ENCODE peak calls at places on chromosome 22, in ten cellular contexts. E is stimulated activated CD4-positive, alpha-beta T cell treated with anti-CD3 and anti-CD28 coated beads, Interleukin-15, amount 100 ng/mL, for 24 hours; C is B cell; Z is HEK293T; M is lower leg skin; F is hepatic stellate cell; I is NB4; W is GM19239; K is BE2C; J is NCI-H1105 treated with DMSO at 0.1 percent for 48 hours. V is an unnamed sample.

GRCh38 chr22:17829691-17830040 is 55.4 kb upstream of the BID start:
- DNase-seq in E (no peak), C (no peak), Z (no peak), M (no peak), F (peak; percentile 29), I (no peak), W (no peak), K (no peak), J (no peak), V (no peak)

GRCh38 chr22:27876684-27877083 is 42.4 kb downstream of the PITPNB start:
- DNase-seq in E (no peak), C (no peak), Z (no peak), M (no peak), F (no peak), I (no peak), W (no peak), K (no peak), J (peak; percentile 30), V (no peak)

GRCh38 chr22:41256898-41257260 is 16.1 kb upstream of the CHADL start:
- DNase-seq in E (no peak), C (no peak), Z (no peak), M (no peak), F (no peak), I (no peak), W (no peak), K (no peak), J (no peak), V (no peak)

GRCh38 chr22:50072714-50073538 is 12.3 kb downstream of the MLC1 start:
- DNase-seq in E (no peak), C (peak; percentile 41), Z (no peak), M (no peak), F (no peak), I (no peak), W (no peak), K (no peak), J (no peak), V (no peak)

GRCh38 chr22:26524870-26525269 is 12.6 kb upstream of the TFIP11 start:
- DNase-seq in E (no peak), C (no peak), Z (no peak), M (no peak), F (no peak), I (no peak), W (no peak), K (no peak), J (no peak), V (no peak)

GRCh38 chr22:26672060-26672471 is 14.7 kb downstream of the MIAT start:
- DNase-seq in E (peak; percentile 21), C (no peak), Z (no peak), M (peak; percentile 87), F (no peak), I (no peak), W (no peak), K (no peak), J (no peak), V (no peak)

GRCh38 chr22:46004105-46004866 is 27.3 kb upstream of the WNT7B start:
- DNase-seq in E (no peak), C (no peak), Z (no peak), M (no peak), F (no peak), I (peak; percentile 74), W (no peak), K (no peak), J (no peak), V (no peak)

GRCh38 chr22:29144786-29145160 is 60.9 kb upstream of the EMID1 start:
- DNase-seq in E (no peak), C (no peak), Z (no peak), M (peak; percentile 84), F (no peak), I (no peak), W (no peak), K (no peak), J (no peak), V (no peak)

GRCh38 chr22:26740253-26740652 is 82.9 kb downstream of the MIAT start:
- DNase-seq in E (no peak), C (no peak), Z (no peak), M (no peak), F (no peak), I (peak; percentile 34), W (no peak), K (no peak), J (no peak), V (no peak)

GRCh38 chr22:27776410-27776958 is 25.1 kb downstream of the MN1 start:
- DNase-seq in E (no peak), C (no peak), Z (no peak), M (no peak), F (no peak), I (no peak), W (no peak), K (no peak), J (no peak), V (no peak)

GRCh38 chr22:17483670-17484372 is 79.5 kb upstream of the SLC25A18 start:
- DNase-seq in E (no peak), C (no peak), Z (no peak), M (peak; percentile 8), F (no peak), I (peak; percentile 38), W (no peak), K (no peak), J (no peak), V (no peak)

GRCh38 chr22:22881116-22882032 is 6.2 kb upstream of the IGLL5 start:
- DNase-seq in E (no peak), C (no peak), Z (no peak), M (peak; percentile 52), F (no peak), I (no peak), W (no peak), K (peak; percentile 63), J (no peak), V (no peak)

GRCh38 chr22:44026630-44027511 is 2.8 kb downstream of the PARVB start:
- DNase-seq in E (peak; percentile 80), C (peak; percentile 90), Z (no peak), M (peak; percentile 97), F (peak; percentile 66), I (peak; percentile 91), W (peak; percentile 83), K (no peak), J (no peak), V (peak; percentile 90)

GRCh38 chr22:28379075-28379806 is 300.4 kb downstream of the TTC28 start:
- DNase-seq in E (no peak), C (no peak), Z (no peak), M (no peak), F (no peak), I (no peak), W (no peak), K (no peak), J (no peak), V (no peak)

GRCh38 chr22:19523240-19524169 is 705 bp downstream of the CLDN5 start:
- DNase-seq in E (peak; percentile 51), C (peak; percentile 33), Z (no peak), M (no peak), F (no peak), I (no peak), W (no peak), K (no peak), J (peak; percentile 34), V (peak; percentile 48)

GRCh38 chr22:46612341-46612903 is 7.8 kb upstream of the GRAMD4 start:
- DNase-seq in E (no peak), C (no peak), Z (no peak), M (no peak), F (no peak), I (no peak), W (no peak), K (no peak), J (no peak), V (no peak)

GRCh38 chr22:40367342-40367741 is 3.1 kb upstream of the SGSM3 start:
- DNase-seq in E (no peak), C (no peak), Z (no peak), M (no peak), F (no peak), I (no peak), W (no peak), K (no peak), J (no peak), V (no peak)

GRCh38 chr22:44620129-44620840 is 81.7 kb upstream of the PRR5 start:
- DNase-seq in E (peak; percentile 80), C (no peak), Z (no peak), M (peak; percentile 91), F (peak; percentile 68), I (peak; percentile 67), W (peak; percentile 44), K (peak; percentile 82), J (peak; percentile 69), V (peak; percentile 69)

GRCh38 chr22:20439556-20439927 is 1.9 kb upstream of the SCARF2 start:
- DNase-seq in E (no peak), C (peak; percentile 27), Z (no peak), M (peak; percentile 74), F (no peak), I (no peak), W (peak; percentile 16), K (no peak), J (no peak), V (peak; percentile 23)

GRCh38 chr22:25388866-25389540 is 169.6 kb downstream of the CRYBB2 start:
- DNase-seq in E (no peak), C (no peak), Z (no peak), M (no peak), F (no peak), I (peak; percentile 81), W (no peak), K (no peak), J (no peak), V (no peak)

GRCh38 chr22:30863161-30863833 is 105.3 kb downstream of the MORC2 start:
- DNase-seq in E (no peak), C (peak; percentile 10), Z (peak; percentile 5), M (peak; percentile 76), F (peak; percentile 53), I (no peak), W (no peak), K (no peak), J (no peak), V (no peak)

GRCh38 chr22:31750365-31751284 is 693 bp upstream of the PRR14L start:
- DNase-seq in E (no peak), C (no peak), Z (no peak), M (no peak), F (no peak), I (no peak), W (no peak), K (no peak), J (no peak), V (no peak)

GRCh38 chr22:17007257-17007656 is 765 bp downstream of the GAB4 start:
- DNase-seq in E (no peak), C (no peak), Z (peak; percentile 6), M (no peak), F (no peak), I (no peak), W (no peak), K (no peak), J (no peak), V (no peak)

GRCh38 chr22:44272330-44272729 is 40.4 kb downstream of the SHISAL1 start:
- DNase-seq in E (no peak), C (no peak), Z (no peak), M (no peak), F (no peak), I (no peak), W (no peak), K (no peak), J (no peak), V (no peak)

GRCh38 chr22:49807780-49808708 is 19.6 kb downstream of the BRD1 start:
- DNase-seq in E (peak; percentile 45), C (no peak), Z (no peak), M (no peak), F (no peak), I (no peak), W (no peak), K (no peak), J (no peak), V (no peak)

GRCh38 chr22:30386960-30387848 is at the start of gene RNF215:
- DNase-seq in E (peak; percentile 83), C (peak; percentile 98), Z (peak; percentile 99), M (peak; percentile 96), F (peak; percentile 92), I (peak; percentile 78), W (peak; percentile 96), K (peak; percentile 89), J (peak; percentile 61), V (peak; percentile 98)

GRCh38 chr22:36599771-36600170 is 70.8 kb upstream of the EIF3D start:
- DNase-seq in E (no peak), C (no peak), Z (no peak), M (no peak), F (no peak), I (no peak), W (no peak), K (no peak), J (no peak), V (no peak)

GRCh38 chr22:41619979-41620645 is 731 bp downstream of the DESI1 start:
- DNase-seq in E (peak; percentile 64), C (peak; percentile 47), Z (peak; percentile 44), M (peak; percentile 91), F (peak; percentile 38), I (peak; percentile 49), W (no peak), K (peak; percentile 64), J (peak; percentile 49), V (no peak)

V was measured in GM13977.